ENCODE peak calls at places on chromosomes 16 and 17, in five cellular contexts. N is M059J; H is HCEC 1CT; W is activated CD4-positive, alpha-beta T cell treated with anti-CD3 and anti-CD28 coated beads, Interleukin-2, amount 50 U/mL, for 48 hours; Y is GM03348. O is an unnamed sample.

GRCh38 chr17:51876986-51877385 is 281.5 kb downstream of the CA10 start:
- DNase-seq in H (no peak), Y (no peak), N (no peak), W (no peak), O (no peak)

GRCh38 chr17:4919511-4920047 is 12.5 kb upstream of the GP1BA start:
- DNase-seq in H (no peak), Y (no peak), N (no peak), W (no peak), O (no peak)

GRCh38 chr16:71669926-71670536 is 44.0 kb downstream of the MARVELD3 start:
- DNase-seq in W (no peak), N (peak; percentile 2), Y (no peak), H (no peak), O (no peak)

GRCh38 chr17:42421479-42422332 is 1.4 kb downstream of the CAVIN1 start:
- DNase-seq in W (no peak), Y (peak; percentile 87), H (peak; percentile 63), N (peak; percentile 80), O (peak; percentile 95)

GRCh38 chr17:80187493-80187892 is 17.7 kb downstream of the CARD14 start:
- DNase-seq in N (peak; percentile 34), W (no peak), Y (peak; percentile 80), H (peak; percentile 25), O (peak; percentile 91)

GRCh38 chr17:56994009-56994792 is 16.3 kb downstream of the SCPEP1 start:
- DNase-seq in W (no peak), H (peak; percentile 23), N (peak; percentile 9), Y (peak; percentile 62), O (no peak)

GRCh38 chr17:6082335-6082734 is 12.2 kb downstream of the WSCD1 start:
- DNase-seq in Y (no peak), N (no peak), H (no peak), W (no peak), O (no peak)

GRCh38 chr17:81492202-81492601 is 20.4 kb downstream of the ACTG1 start:
- DNase-seq in H (no peak), N (no peak), W (no peak), Y (no peak), O (no peak)

GRCh38 chr16:84600343-84601229 is 17.3 kb downstream of the COTL1 start:
- DNase-seq in H (no peak), Y (no peak), N (no peak), W (peak; percentile 33), O (no peak)

GRCh38 chr16:75192606-75193264 is 14.2 kb downstream of the CTRB2 start:
- DNase-seq in N (no peak), W (no peak), H (no peak), Y (no peak), O (peak; percentile 30)

GRCh38 chr16:66578596-66579531 is at the start of gene CMTM2:
- DNase-seq in H (no peak), W (no peak), Y (peak; percentile 22), N (no peak), O (no peak)

GRCh38 chr17:74259667-74260524 is 14.1 kb upstream of the DNAI2 start:
- DNase-seq in N (no peak), Y (no peak), H (no peak), W (no peak), O (peak; percentile 58)

GRCh38 chr16:19223235-19223847 is 55.3 kb downstream of the SYT17 start:
- DNase-seq in Y (no peak), N (no peak), W (peak; percentile 68), H (peak; percentile 11), O (no peak)

GRCh38 chr16:12366313-12366712 is 389.8 kb downstream of the SNX29 start:
- DNase-seq in H (no peak), W (no peak), N (no peak), Y (no peak), O (no peak)

GRCh38 chr17:6286239-6286638 is 148.7 kb downstream of the AIPL1 start:
- DNase-seq in Y (no peak), N (no peak), W (no peak), H (no peak), O (no peak)

GRCh38 chr17:32142857-32143524 is 689 bp downstream of the RHOT1 start:
- DNase-seq in W (peak; percentile 18), H (peak; percentile 52), N (peak; percentile 70), Y (peak; percentile 71), O (peak; percentile 93)

GRCh38 chr16:86292171-86292775 is 218.1 kb upstream of the FOXF1 start:
- DNase-seq in N (no peak), H (no peak), Y (no peak), W (no peak), O (no peak)

GRCh38 chr16:82756283-82756599 is 129.5 kb downstream of the CDH13 start:
- DNase-seq in H (peak; percentile 66), N (no peak), W (no peak), Y (peak; percentile 21), O (peak; percentile 62)

GRCh38 chr16:30839523-30840227 is 52.7 kb upstream of the ZNF629 start:
- DNase-seq in H (no peak), Y (peak; percentile 26), W (no peak), N (no peak), O (no peak)

GRCh38 chr16:65875362-65876199 is 490.9 kb upstream of the CDH5 start:
- DNase-seq in N (peak; percentile 49), H (no peak), W (no peak), Y (no peak), O (no peak)

GRCh38 chr16:84917492-84917891 is 93.8 kb downstream of the ZDHHC7 start:
- DNase-seq in Y (no peak), H (no peak), N (no peak), W (no peak), O (no peak)

GRCh38 chr17:17922198-17922901 is 49.9 kb downstream of the TOM1L2 start:
- DNase-seq in H (no peak), W (no peak), N (peak; percentile 41), Y (no peak), O (no peak)

O was measured in osteoblast.